ENCODE peak calls at places on chromosomes 1 and 21, in four cellular contexts. X, J, R and Q are unnamed samples.

GRCh38 chr1:47692196-47692595 is 254.4 kb downstream of the FOXD2 start:
- DNase-seq in X (no peak), R (no peak), J (peak), Q (no peak)

GRCh38 chr21:27528697-27529096 is 561.8 kb upstream of the ADAMTS5 start:
- DNase-seq in J (no peak), R (no peak), X (peak), Q (no peak)

GRCh38 chr1:111463029-111463683 is 10.6 kb upstream of the C1orf162 start:
- DNase-seq in R (no peak), J (no peak), X (peak), Q (no peak)

GRCh38 chr1:54853793-54854370 is 33.1 kb downstream of the DHCR24 start:
- DNase-seq in X (no peak), J (no peak), R (no peak), Q (no peak)

GRCh38 chr1:168913711-168914463 is 184.9 kb upstream of the DPT start:
- DNase-seq in J (peak), X (no peak), R (no peak), Q (no peak)

GRCh38 chr1:117605164-117605810 is 561 bp upstream of the TENT5C start:
- DNase-seq in R (no peak), J (no peak), X (no peak), Q (peak)

GRCh38 chr21:20997633-20998455 is at the start of gene NCAM2:
- DNase-seq in X (peak), R (no peak), J (peak), Q (peak)

GRCh38 chr1:5999711-6000443 is 7.7 kb upstream of the NPHP4 start:
- DNase-seq in X (no peak), R (no peak), J (no peak), Q (no peak)

GRCh38 chr1:181251001-181251712 is 162.7 kb downstream of the IER5 start:
- DNase-seq in J (no peak), R (no peak), X (peak), Q (no peak)

GRCh38 chr1:78553859-78554258 is 63.1 kb downstream of the PTGFR start:
- DNase-seq in R (no peak), X (no peak), J (peak), Q (peak)

GRCh38 chr1:150548632-150549495 is at the start of gene ADAMTSL4:
- DNase-seq in J (peak), X (peak), R (no peak), Q (peak)

GRCh38 chr1:204445860-204446412 is 34.3 kb upstream of the PPP1R15B start:
- DNase-seq in J (peak), R (peak), X (peak), Q (peak)

GRCh38 chr1:72111662-72112061 is 170.7 kb downstream of the NEGR1 start:
- DNase-seq in R (no peak), J (no peak), X (no peak), Q (no peak)

GRCh38 chr1:47487826-47488450 is 50.1 kb downstream of the FOXD2 start:
- DNase-seq in J (no peak), R (no peak), X (no peak), Q (no peak)

GRCh38 chr1:168379110-168379860 is 98.6 kb downstream of the TBX19 start:
- DNase-seq in J (no peak), X (peak), R (no peak), Q (no peak)

GRCh38 chr1:226871047-226871365 is 590 bp downstream of the PSEN2 start:
- DNase-seq in J (no peak), X (no peak), R (no peak), Q (no peak)

GRCh38 chr21:26127918-26128317 is 42.7 kb downstream of the APP start:
- DNase-seq in X (peak), J (no peak), R (no peak), Q (no peak)

GRCh38 chr1:3249846-3250501 is 181.0 kb downstream of the PRDM16 start:
- DNase-seq in X (no peak), R (no peak), J (no peak), Q (peak)

GRCh38 chr1:24096009-24096736 is 15.8 kb downstream of the MYOM3 start:
- DNase-seq in R (no peak), J (no peak), X (no peak), Q (no peak)

GRCh38 chr1:232982238-232982944 is 32.0 kb downstream of the NTPCR start:
- DNase-seq in R (no peak), X (peak), J (no peak), Q (no peak)

GRCh38 chr1:173870252-173871075 is 2.3 kb downstream of the ZBTB37 start:
- DNase-seq in X (no peak), J (no peak), R (no peak), Q (no peak)

GRCh38 chr1:228143480-228144212 is 3.6 kb downstream of the GUK1 start:
- DNase-seq in R (no peak), J (no peak), X (no peak), Q (no peak)

GRCh38 chr1:212719633-212720032 is 20.0 kb upstream of the BATF3 start:
- DNase-seq in X (no peak), J (no peak), R (no peak), Q (no peak)

GRCh38 chr1:2983319-2983705 is 38.0 kb upstream of the ACTRT2 start:
- DNase-seq in R (no peak), X (no peak), J (no peak), Q (no peak)

GRCh38 chr1:199152676-199153075 is 513.8 kb downstream of the PTPRC start:
- DNase-seq in X (no peak), J (no peak), R (no peak), Q (peak)

GRCh38 chr1:172547071-172547470 is 14.1 kb downstream of the SUCO start:
- DNase-seq in X (peak), J (no peak), R (no peak), Q (no peak)

GRCh38 chr1:210448293-210448892 is 119.7 kb downstream of the HHAT start:
- DNase-seq in J (no peak), R (no peak), X (peak), Q (peak)

GRCh38 chr1:18575620-18576019 is 55.0 kb upstream of the PAX7 start:
- DNase-seq in R (peak), X (peak), J (peak), Q (peak)

GRCh38 chr1:85465099-85465790 is at the start of gene DDAH1:
- DNase-seq in R (peak), J (peak), X (peak), Q (peak)

GRCh38 chr1:246254854-246255253 is 252.2 kb downstream of the SMYD3 start:
- DNase-seq in J (no peak), X (no peak), R (no peak), Q (no peak)

GRCh38 chr1:66210653-66211052 is 323.3 kb upstream of the SGIP1 start:
- DNase-seq in R (no peak), J (no peak), X (peak), Q (no peak)

GRCh38 chr1:76083189-76083588 is 8.6 kb downstream of the ST6GALNAC3 start:
- DNase-seq in R (no peak), J (no peak), X (no peak), Q (no peak)

GRCh38 chr1:27402349-27402754 is 9.9 kb downstream of the GPR3 start:
- DNase-seq in J (peak), X (peak), R (no peak), Q (peak)

GRCh38 chr21:15552914-15553491 is 176.8 kb upstream of the USP25 start:
- DNase-seq in R (no peak), X (peak), J (no peak), Q (peak)

GRCh38 chr1:4132525-4133308 is 232.6 kb upstream of the C1orf174 start:
- DNase-seq in X (no peak), J (no peak), R (no peak), Q (no peak)

GRCh38 chr1:41109316-41110263 is 88.1 kb upstream of the SLFNL1 start:
- DNase-seq in X (peak), R (no peak), J (no peak), Q (peak)

GRCh38 chr1:38026592-38027200 is 14.2 kb downstream of the UTP11 start:
- DNase-seq in J (peak), X (peak), R (no peak), Q (peak)

GRCh38 chr1:99645199-99645598 is 714 bp upstream of the PALMD start:
- DNase-seq in X (peak), R (no peak), J (no peak), Q (no peak)

GRCh38 chr1:57894315-57894714 is 470.5 kb upstream of the DAB1 start:
- DNase-seq in X (no peak), J (no peak), R (no peak), Q (peak)
- H3K56ac ChIP-seq in X (no peak), J (no peak), R (no peak), Q (no peak)

GRCh38 chr1:109864063-109864822 is 46.4 kb upstream of the CSF1 start:
- DNase-seq in R (no peak), J (no peak), X (peak), Q (peak)
- H2AK5ac ChIP-seq in R (no peak), J (no peak), X (peak), Q (no peak)

GRCh38 chr1:110151175-110151715 is 951 bp downstream of the SLC6A17 start:
- DNase-seq in X (no peak), J (peak), R (no peak), Q (no peak)

GRCh38 chr1:110153407-110153950 is 3.2 kb downstream of the SLC6A17 start:
- DNase-seq in R (no peak), J (no peak), X (no peak), Q (no peak)

GRCh38 chr1:110152133-110152785 is 2.0 kb downstream of the SLC6A17 start:
- DNase-seq in J (no peak), R (no peak), X (peak), Q (peak)

GRCh38 chr1:110150330-110151174 is at the start of gene SLC6A17:
- DNase-seq in R (no peak), X (peak), J (peak), Q (peak)

GRCh38 chr1:110148961-110149360 is 1.3 kb upstream of the SLC6A17 start:
- DNase-seq in R (no peak), X (peak), J (no peak), Q (no peak)
- H3K56ac ChIP-seq in R (no peak), X (no peak), J (no peak), Q (no peak)

GRCh38 chr21:46424621-46425020 is 34.1 kb upstream of the DIP2A start:
- DNase-seq in R (no peak), J (no peak), X (no peak), Q (no peak)

GRCh38 chr21:46424062-46424591 is 34.6 kb upstream of the DIP2A start:
- DNase-seq in R (no peak), J (no peak), X (no peak), Q (peak)

GRCh38 chr21:46425061-46425460 is 33.6 kb upstream of the DIP2A start:
- DNase-seq in R (no peak), X (no peak), J (no peak), Q (no peak)

GRCh38 chr21:46422636-46423241 is 36.0 kb upstream of the DIP2A start:
- DNase-seq in R (no peak), J (no peak), X (no peak), Q (no peak)

GRCh38 chr21:46423546-46424061 is 35.1 kb upstream of the DIP2A start:
- DNase-seq in R (no peak), X (no peak), J (no peak), Q (peak)
- H2AK5ac ChIP-seq in R (no peak), X (no peak), J (no peak), Q (no peak)

DNA sequence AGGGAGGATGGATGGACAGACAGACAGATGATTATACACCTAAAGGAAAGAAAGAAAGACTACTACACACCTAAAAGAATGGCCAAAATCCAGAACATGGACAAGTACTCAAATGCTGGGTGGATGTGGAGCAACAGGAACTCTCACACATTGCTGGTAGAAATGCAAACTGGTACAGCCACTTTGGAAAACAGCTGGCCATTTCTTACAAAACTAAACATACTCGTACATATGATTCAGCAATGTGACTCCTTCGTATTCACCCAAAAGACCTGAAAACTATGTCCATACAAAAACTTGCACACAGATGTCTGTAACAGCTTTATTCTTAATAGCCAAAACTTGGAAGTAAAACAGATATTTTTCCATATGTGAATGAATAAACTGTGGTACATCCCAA is 51.3 kb downstream of the PRPF38A start:
- DNase-seq in J (no peak), R (no peak), X (peak), Q (no peak)
- H3K56ac ChIP-seq in J (no peak), R (no peak), X (no peak), Q (no peak)

GRCh38 chr21:44286086-44286715 is 525 bp downstream of the AIRE start:
- DNase-seq in J (no peak), R (no peak), X (no peak), Q (no peak)
- H2AK5ac ChIP-seq in J (no peak), R (no peak), X (no peak), Q (no peak)

GRCh38 chr1:59346429-59346828 is 49.5 kb downstream of the FGGY start:
- DNase-seq in R (no peak), J (no peak), X (no peak), Q (no peak)

GRCh38 chr1:59340411-59341307 is 43.8 kb downstream of the FGGY start:
- DNase-seq in R (no peak), J (no peak), X (no peak), Q (no peak)

GRCh38 chr1:59343576-59343840 is 46.6 kb downstream of the FGGY start:
- DNase-seq in X (no peak), R (no peak), J (no peak), Q (no peak)

DNA sequence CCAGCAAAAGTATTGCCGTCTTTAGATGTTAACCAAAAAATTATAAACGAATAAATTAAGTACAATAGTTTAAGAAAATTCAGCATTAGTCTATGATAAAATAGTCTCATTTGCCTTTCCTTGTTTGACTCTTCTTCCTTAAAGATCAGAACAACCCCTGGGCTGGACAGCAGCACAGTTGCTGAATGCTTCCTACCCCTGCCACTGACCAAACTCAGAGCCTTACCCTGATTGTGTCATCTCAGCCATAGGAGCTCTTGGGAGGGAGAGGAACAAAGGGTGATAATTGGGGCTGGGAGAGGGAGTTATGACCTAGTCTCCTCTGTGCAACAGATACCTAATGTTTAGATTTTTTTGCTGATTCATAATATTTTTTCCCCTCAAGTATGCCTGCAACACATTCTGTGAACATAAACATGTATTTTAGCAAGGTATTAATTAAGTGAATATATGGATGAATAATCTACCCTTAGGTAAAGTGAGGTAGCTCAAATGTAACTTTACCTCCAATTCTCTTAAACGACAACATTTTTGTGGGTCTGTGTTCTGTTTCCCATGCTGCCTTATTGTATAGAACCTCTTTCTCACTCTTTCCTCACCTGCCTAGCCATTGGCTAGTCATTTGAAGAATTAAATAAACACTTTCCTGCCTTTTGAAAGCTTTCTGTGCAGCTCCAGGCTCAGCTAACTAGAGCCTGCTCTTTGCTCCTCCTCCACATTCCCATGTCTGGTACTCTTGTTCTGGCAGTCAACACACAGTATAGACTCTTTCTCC is 46.1 kb downstream of the FGGY start:
- DNase-seq in X (peak), J (no peak), R (no peak), Q (peak)
- H3K56ac ChIP-seq in X (no peak), J (no peak), R (no peak), Q (no peak)

GRCh38 chr1:64823691-64824476 is 79.0 kb downstream of the RAVER2 start:
- DNase-seq in X (peak), R (no peak), J (peak), Q (peak)

GRCh38 chr1:64828829-64829228 is 84.0 kb downstream of the RAVER2 start:
- DNase-seq in J (no peak), R (no peak), X (no peak), Q (no peak)

GRCh38 chr1:64834734-64835133 is 89.9 kb downstream of the RAVER2 start:
- DNase-seq in J (no peak), X (peak), R (no peak), Q (no peak)

GRCh38 chr1:64826991-64827390 is 82.1 kb downstream of the RAVER2 start:
- DNase-seq in X (no peak), R (no peak), J (no peak), Q (no peak)

DNA sequence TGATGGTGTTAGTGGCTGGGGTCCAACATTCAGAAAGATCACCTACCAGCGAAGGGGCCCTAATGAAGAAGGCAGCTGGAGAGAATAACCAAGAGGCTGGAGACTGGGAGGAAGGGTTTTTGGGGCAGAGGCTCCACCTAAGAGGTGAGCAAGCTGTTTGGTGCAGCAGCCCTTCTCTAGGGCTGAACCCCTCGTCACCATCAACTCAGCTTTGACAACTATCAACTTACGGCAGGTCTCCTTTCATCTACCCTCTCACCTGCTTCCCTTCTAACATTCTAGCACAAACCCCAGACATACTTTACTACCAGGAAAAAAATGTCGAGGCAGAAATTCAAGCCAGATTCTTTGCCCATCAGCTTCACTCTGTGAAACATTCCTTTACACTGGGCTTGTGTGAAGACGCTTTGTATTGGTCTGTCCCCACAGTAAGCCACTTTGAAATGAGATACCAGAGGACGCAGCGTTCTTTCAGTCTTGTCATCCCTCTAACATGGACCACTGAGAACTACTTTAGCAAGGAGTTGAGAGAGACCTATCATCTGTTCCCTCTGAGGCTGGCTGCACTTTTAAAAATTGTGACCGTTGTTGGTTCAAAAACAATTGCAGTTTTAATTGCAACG is 84.6 kb downstream of the RAVER2 start:
- DNase-seq in R (no peak), J (no peak), X (no peak), Q (peak)
- H2AK5ac ChIP-seq in R (no peak), J (no peak), X (no peak), Q (no peak)